ENCODE peak calls at places on chromosomes 3 and 15, in four cellular contexts. B is ovary, A is mucosa of descending colon, R is astrocyte. W is an unnamed sample.
A peak's percentile ranks its signal among the peaks of the same experiment; 100 is the strongest.

GRCh38 chr3:106534206-106534605 is 665.4 kb upstream of the CBLB start:
- DNase-seq in B (no peak), A (peak; percentile 13), R (peak; percentile 95), W (no peak)

GRCh38 chr3:127197300-127198150 is 4.6 kb downstream of the PRR23E start:
- DNase-seq in B (peak; percentile 10), A (no peak), R (no peak), W (peak; percentile 22)

GRCh38 chr15:94119923-94120775 is 111.2 kb upstream of the MCTP2 start:
- DNase-seq in B (peak; percentile 60), A (peak; percentile 72), R (peak; percentile 76), W (peak; percentile 64)

GRCh38 chr3:143241556-143241955 is 122.0 kb downstream of the CHST2 start:
- DNase-seq in B (no peak), A (no peak), R (peak; percentile 89), W (no peak)

GRCh38 chr3:172244011-172244410 is 204.2 kb downstream of the GHSR start:
- DNase-seq in B (no peak), A (no peak), R (peak; percentile 52), W (no peak)

GRCh38 chr3:114408763-114409162 is 114.9 kb downstream of the TIGIT start:
- DNase-seq in B (no peak), A (no peak), R (peak; percentile 31), W (no peak)

GRCh38 chr3:159451067-159451466 is 537.6 kb upstream of the IL12A start:
- DNase-seq in B (no peak), A (no peak), R (no peak), W (no peak)

GRCh38 chr3:125087768-125088391 is 32.1 kb upstream of the HEG1 start:
- DNase-seq in B (no peak), A (no peak), R (no peak), W (no peak)

GRCh38 chr3:17052348-17052747 is 167.6 kb downstream of the PLCL2 start:
- DNase-seq in B (no peak), A (no peak), R (no peak), W (no peak)

GRCh38 chr3:126133606-126134005 is 46.8 kb downstream of the ALDH1L1 start:
- DNase-seq in B (peak; percentile 25), A (no peak), R (no peak), W (no peak)

GRCh38 chr15:42349178-42349577 is 10.1 kb upstream of the CAPN3 start:
- DNase-seq in B (no peak), A (no peak), R (peak; percentile 55), W (no peak)

GRCh38 chr15:70702584-70702983 is 60.8 kb downstream of the UACA start:
- DNase-seq in B (no peak), A (no peak), R (no peak), W (no peak)

GRCh38 chr3:132038198-132038825 is 3.5 kb upstream of the CPNE4 start:
- DNase-seq in B (no peak), A (no peak), R (no peak), W (no peak)

GRCh38 chr3:147538034-147538433 is 128.9 kb downstream of the ZIC1 start:
- DNase-seq in B (no peak), A (no peak), R (no peak), W (no peak)

GRCh38 chr3:46935168-46935858 is 41.2 kb downstream of the CCDC12 start:
- DNase-seq in B (peak; percentile 84), A (no peak), R (peak; percentile 95), W (peak; percentile 83)

GRCh38 chr15:78205856-78206255 is 28.5 kb downstream of the ACSBG1 start:
- DNase-seq in B (peak; percentile 50), A (no peak), R (no peak), W (no peak)

GRCh38 chr3:71725279-71725991 is at the start of gene EIF4E3:
- DNase-seq in B (peak; percentile 70), A (peak; percentile 37), R (no peak), W (no peak)

GRCh38 chr15:66401130-66402021 is 14.7 kb downstream of the MAP2K1 start:
- DNase-seq in B (no peak), A (no peak), R (peak; percentile 31), W (no peak)

GRCh38 chr3:107661447-107662108 is 138.8 kb downstream of the BBX start:
- DNase-seq in B (no peak), A (no peak), R (no peak), W (no peak)

GRCh38 chr15:38920966-38921365 is 356.4 kb upstream of the RASGRP1 start:
- DNase-seq in B (no peak), A (no peak), R (no peak), W (no peak)

GRCh38 chr3:11140054-11140712 is 14.1 kb upstream of the HRH1 start:
- DNase-seq in B (no peak), A (peak; percentile 90), R (peak; percentile 91), W (peak; percentile 40)

GRCh38 chr3:188890572-188891270 is 281.1 kb upstream of the TPRG1 start:
- DNase-seq in B (no peak), A (no peak), R (peak; percentile 65), W (no peak)

GRCh38 chr15:53323197-53323596 is 436.3 kb downstream of the WDR72 start:
- DNase-seq in B (no peak), A (no peak), R (no peak), W (no peak)

GRCh38 chr3:118548434-118548833 is 486.2 kb downstream of the IGSF11 start:
- DNase-seq in B (no peak), A (no peak), R (peak; percentile 73), W (no peak)

GRCh38 chr15:75945953-75946352 is 42.3 kb downstream of the FBXO22 start:
- DNase-seq in B (no peak), A (no peak), R (peak; percentile 82), W (no peak)

GRCh38 chr3:169667380-169667671 is 3.8 kb upstream of the MECOM start:
- DNase-seq in B (no peak), A (no peak), R (no peak), W (no peak)

GRCh38 chr15:50471072-50471471 is 46.9 kb downstream of the USP8 start:
- DNase-seq in B (no peak), A (no peak), R (no peak), W (no peak)

DNA sequence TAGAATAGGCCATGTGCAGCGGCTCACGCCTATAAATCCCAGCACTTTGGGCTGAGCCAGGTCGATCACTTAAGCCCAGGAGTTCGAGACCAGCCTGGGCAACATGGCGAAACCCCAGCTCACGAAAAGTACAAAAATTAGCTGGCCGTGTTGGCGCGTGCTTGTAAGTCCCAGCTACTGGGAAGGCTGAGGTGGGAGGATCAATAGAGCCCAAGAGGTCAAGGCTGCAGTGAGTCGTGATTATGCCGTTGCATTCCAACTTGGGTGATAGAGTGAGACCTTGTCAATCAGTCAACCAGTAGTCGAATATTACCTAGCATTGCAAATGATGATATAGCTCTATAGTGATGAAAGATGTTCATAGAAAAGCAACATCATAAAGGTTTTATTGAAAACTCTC is 51.9 kb downstream of the USP8 start:
- DNase-seq in B (no peak), A (no peak), R (no peak), W (no peak)
- TF ChIP-seq CTCF in B (no peak), A (no peak), R (no peak), W (no peak)

GRCh38 chr3:183695569-183696364 is 1.8 kb upstream of the YEATS2 start:
- DNase-seq in B (no peak), A (no peak), R (no peak), W (no peak)
- H3K4me1 ChIP-seq in B (peaks cover 5% of the 10 kb centered on the region), A (peaks cover 8% of the 10 kb centered on the region), R (peaks cover 9% of the 10 kb centered on the region), W (peaks cover 3% of the 10 kb centered on the region)

DNA sequence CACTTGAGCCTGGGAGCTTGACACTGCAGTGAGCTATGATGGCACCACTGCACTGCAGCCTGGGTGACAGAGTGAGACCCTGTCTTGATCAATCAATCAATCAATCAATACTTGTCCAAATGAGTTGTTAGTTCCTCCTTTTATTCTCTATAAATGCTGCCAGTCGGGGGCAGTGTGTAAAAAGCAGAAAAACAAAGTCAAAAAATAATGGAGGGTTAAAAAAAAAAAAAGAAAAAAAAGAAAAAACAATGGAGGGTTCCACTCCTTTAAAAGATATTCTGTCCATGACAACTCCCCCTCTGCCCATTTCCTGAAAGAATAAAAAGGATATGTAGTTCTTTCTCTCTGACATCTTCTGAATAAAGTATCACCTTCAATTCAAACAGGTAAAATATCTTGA is 1068.6 kb downstream of the FHIT start:
- DNase-seq in B (no peak), A (no peak), R (no peak), W (no peak)
- TF ChIP-seq CTCF in B (no peak), A (no peak), R (no peak), W (no peak)

DNA sequence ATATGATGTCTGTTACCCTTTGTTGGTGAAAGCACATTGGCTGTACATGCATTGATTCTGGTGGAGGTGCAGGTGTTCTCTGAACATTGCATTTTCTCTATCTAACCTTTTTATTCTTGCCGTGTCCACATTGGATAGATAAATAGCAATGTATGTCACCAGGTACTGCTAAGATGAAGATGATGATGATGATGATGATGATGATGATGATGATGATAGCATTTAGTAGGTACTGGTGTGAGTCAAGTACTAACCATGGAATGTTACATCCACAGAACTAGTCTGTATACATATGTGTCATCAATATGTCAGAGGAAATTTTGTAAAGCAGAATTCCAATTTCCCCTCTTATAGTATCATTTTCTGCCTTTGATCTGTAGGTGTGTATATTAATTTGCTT is 36.3 kb downstream of the ARPP21 start:
- DNase-seq in B (no peak), A (no peak), R (no peak), W (no peak)
- H3K4me1 ChIP-seq in B (no peaks in the 10 kb centered on the region), A (no peaks in the 10 kb centered on the region), R (peaks cover 5% of the 10 kb centered on the region), W (no peaks in the 10 kb centered on the region)

W was measured in lung.